ENCODE peak calls at places on chromosomes 2 and 18, in five cellular contexts. P is K562, I is neural crest cell, J is natural killer cell, S is progenitor cell of endocrine pancreas. O is an unnamed sample.

GRCh38 chr2:130185436-130185835 is 3.4 kb downstream of the MZT2B start:
- DNase-seq in P (no peak), I (no peak), J (no peak), S (no peak), O (no peak)

GRCh38 chr2:189526241-189526640 is 54.3 kb downstream of the SLC40A1 start:
- DNase-seq in P (no peak), I (no peak), J (no peak), S (no peak), O (no peak)

GRCh38 chr18:74963820-74964446 is 245.0 kb downstream of the PTGR3 start:
- DNase-seq in P (peak), I (no peak), J (no peak), S (no peak), O (no peak)

GRCh38 chr2:148615446-148615845 is 29.1 kb upstream of the EPC2 start:
- DNase-seq in P (no peak), I (no peak), J (no peak), S (no peak), O (no peak)

GRCh38 chr2:208479342-208479741 is 72.8 kb downstream of the PTH2R start:
- DNase-seq in P (no peak), I (no peak), J (no peak), S (no peak), O (no peak)

GRCh38 chr18:41058351-41059125 is 896.5 kb upstream of the PIK3C3 start:
- DNase-seq in P (no peak), I (no peak), J (no peak), S (no peak), O (no peak)

GRCh38 chr2:230877737-230878598 is 13.2 kb downstream of the ITM2C start:
- DNase-seq in P (no peak), I (no peak), J (peak), S (no peak), O (no peak)

GRCh38 chr18:59900222-59901128 is 679 bp downstream of the PMAIP1 start:
- DNase-seq in P (peak), I (peak), J (peak), S (peak), O (peak)

GRCh38 chr2:32289165-32290054 is 11.7 kb downstream of the YIPF4 start:
- DNase-seq in P (no peak), I (no peak), J (no peak), S (no peak), O (peak)

GRCh38 chr2:206086683-206087350 is 843 bp upstream of the INO80D start:
- DNase-seq in P (peak), I (no peak), J (no peak), S (no peak), O (no peak)

GRCh38 chr2:210263841-210264240 is 38.6 kb upstream of the ACADL start:
- DNase-seq in P (no peak), I (no peak), J (no peak), S (no peak), O (no peak)

GRCh38 chr2:231260442-231260841 is 62.0 kb downstream of the ARMC9 start:
- DNase-seq in P (peak), I (no peak), J (no peak), S (no peak), O (no peak)

GRCh38 chr2:161243873-161244272 is 64.4 kb upstream of the PSMD14 start:
- DNase-seq in P (no peak), I (no peak), J (no peak), S (no peak), O (no peak)

GRCh38 chr2:72973566-72974435 is 56.5 kb downstream of the EMX1 start:
- DNase-seq in P (peak), I (peak), J (peak), S (peak), O (no peak)

GRCh38 chr18:10787293-10787901 is 261.6 kb downstream of the NAPG start:
- DNase-seq in P (peak), I (peak), J (peak), S (peak), O (peak)

DNA sequence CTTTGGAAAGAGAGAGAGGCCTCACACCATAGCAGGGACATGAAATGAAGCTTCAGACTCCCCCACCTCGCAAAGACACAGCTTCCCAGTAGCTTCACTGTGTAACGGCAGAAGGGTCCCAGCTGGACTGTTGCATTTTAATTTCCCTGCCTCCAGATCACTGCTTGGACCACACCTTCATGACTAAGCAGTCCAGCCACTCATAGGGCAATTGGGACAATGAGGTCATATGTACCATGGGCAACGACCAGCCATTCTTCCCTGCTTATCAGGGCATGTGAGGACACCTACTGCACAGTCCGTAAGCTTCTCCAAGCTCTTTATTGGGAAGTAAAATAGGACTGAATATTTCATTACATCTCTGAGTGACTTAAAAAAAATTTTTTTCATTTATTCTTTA is 183.0 kb downstream of the MREG start:
- DNase-seq in P (peak), I (no peak), J (no peak), S (no peak), O (no peak)
- TF ChIP-seq CTCF in P (no peak), I (no peak), J (no peak), S (no peak), O (no peak)

DNA sequence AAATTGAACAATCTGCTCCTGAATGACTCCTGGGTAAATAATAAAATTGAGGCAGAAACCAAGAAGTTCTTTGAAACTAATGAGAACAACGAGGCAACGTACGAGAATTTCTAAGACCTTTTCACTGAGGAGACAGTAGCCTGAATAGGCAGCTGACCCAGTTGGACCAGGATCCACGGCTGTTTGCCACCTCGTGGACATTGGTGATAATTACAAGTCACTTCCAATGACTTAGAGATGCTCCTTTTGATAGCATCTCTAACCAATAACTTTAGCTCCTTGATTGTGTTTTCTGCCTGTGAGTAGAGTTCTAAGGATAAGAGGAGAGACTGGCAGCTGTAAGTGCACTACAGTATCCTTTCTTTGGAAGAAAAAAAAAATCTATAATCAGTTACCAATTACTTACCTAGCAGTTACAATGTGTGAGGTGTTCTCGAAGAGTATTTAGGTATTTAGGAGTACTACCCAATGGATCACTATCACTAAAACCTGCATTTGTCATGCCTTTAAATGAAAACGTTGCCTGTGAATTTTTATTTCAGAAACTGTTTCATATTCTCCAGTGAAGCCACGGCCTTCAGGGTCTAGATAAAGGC is 31.3 kb upstream of the CNTNAP5 start:
- DNase-seq in P (peak), I (peak), J (no peak), S (peak), O (no peak)
- TF ChIP-seq CTCF in P (peak), I (peak), J (peak), S (peak), O (peak)

DNA sequence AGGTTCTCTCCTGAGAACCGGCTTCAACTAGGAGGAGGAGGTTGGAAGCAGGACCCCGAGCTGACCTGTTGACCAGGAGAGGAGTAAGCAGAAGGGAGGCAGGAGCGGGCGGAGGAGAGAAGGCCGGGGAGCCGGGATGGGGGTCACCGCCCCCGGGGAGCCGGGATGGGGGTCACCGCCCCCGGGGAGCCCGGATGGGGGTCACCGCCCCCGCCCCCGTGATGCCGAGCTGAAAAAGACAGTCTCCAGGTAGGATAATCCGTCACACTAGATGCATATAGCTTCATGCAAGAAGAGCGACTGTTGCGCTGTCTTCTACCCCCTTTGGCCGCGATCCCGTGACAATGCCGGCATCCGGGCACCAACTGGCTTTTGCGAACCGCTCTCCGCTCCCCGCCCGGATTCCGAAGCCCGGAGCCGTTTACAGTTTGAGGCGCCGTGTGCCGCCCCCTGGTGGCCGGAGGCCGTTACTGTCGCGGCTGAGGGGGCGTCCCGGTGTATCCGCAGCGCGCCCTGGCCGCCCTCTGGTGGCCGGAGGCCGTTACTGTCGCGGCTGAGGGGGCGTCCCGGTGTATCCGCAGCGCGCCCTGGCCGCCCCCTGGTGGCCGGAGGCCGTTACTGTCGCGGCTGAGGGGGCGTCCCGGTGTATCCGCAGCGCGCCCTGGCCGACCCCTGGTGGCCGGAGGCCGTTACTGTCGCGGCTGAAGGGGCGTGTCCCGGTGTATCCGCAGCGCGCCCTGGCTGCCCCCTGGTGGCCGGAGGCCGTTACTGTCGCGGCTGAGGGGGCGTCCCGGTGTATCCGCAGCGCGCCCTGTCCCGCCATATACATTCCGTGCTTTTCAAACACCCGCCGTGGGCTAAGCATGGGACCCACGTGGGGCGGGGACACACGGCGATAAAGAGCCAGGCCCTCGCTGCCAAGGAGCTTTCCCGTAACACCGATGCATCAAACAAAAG is 89.6 kb downstream of the ACTR3 start:
- DNase-seq in P (peak), I (no peak), J (peak), S (no peak), O (no peak)
- TF ChIP-seq CTCF in P (peak), I (peak), J (peak), S (peak), O (peak)

GRCh38 chr18:56238576-56238975 is 399.8 kb downstream of the TXNL1 start:
- DNase-seq in P (no peak), I (no peak), J (no peak), S (no peak), O (no peak)
- TF ChIP-seq CTCF in P (no peak), I (peak), J (no peak), S (no peak), O (peak)

GRCh38 chr2:85475801-85476610 is 57.5 kb downstream of the SH2D6 start:
- DNase-seq in P (no peak), I (no peak), J (no peak), S (no peak), O (no peak)

GRCh38 chr2:85470850-85471800 is 52.6 kb downstream of the SH2D6 start:
- DNase-seq in P (no peak), I (no peak), J (no peak), S (no peak), O (no peak)

GRCh38 chr2:85468704-85469349 is 50.3 kb downstream of the SH2D6 start:
- DNase-seq in P (peak), I (no peak), J (no peak), S (no peak), O (no peak)

GRCh38 chr2:85468096-85468703 is 49.7 kb downstream of the SH2D6 start:
- DNase-seq in P (peak), I (no peak), J (no peak), S (no peak), O (no peak)

DNA sequence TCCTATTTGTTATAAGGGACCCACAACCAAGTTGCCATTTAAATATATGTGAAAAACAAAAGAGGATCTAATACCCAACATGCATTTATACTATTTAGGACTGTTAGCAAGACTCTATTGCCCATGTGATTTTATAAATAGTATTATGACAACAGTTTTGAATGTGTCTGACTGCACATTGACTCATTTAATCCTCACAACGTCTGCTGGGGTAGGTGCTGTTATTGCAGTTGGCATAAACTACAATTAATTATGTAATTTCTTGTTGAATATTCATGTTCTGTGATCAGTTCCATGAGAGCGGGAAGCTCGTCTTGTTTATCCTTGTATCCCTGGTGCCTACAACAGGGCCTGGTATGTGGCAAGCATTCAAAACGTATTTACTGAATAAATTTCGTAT is 53.8 kb downstream of the SH2D6 start:
- DNase-seq in P (no peak), I (no peak), J (no peak), S (no peak), O (no peak)
- TF ChIP-seq CTCF in P (no peak), I (no peak), J (no peak), S (no peak), O (no peak)

O was measured in CD14-positive monocyte.